ENCODE peak calls at places on chromosome 20, in five cellular contexts. Y is stimulated activated CD4-positive, alpha-beta T cell treated with anti-CD3 and anti-CD28 coated beads, Interleukin-1b, Interleukin-23, amount 100 ng/mL, for 24 hours; G is WTC11; Z is NCI-H774; O is astrocyte. T is an unnamed sample.

GRCh38 chr20:41150664-41151063 is 13.3 kb downstream of the PLCG1 start:
- DNase-seq in Y (no peak), G (no peak), Z (no peak), O (no peak), T (no peak)

GRCh38 chr20:17936791-17937687 is 31.6 kb downstream of the SNX5 start:
- DNase-seq in Y (no peak), G (no peak), Z (no peak), O (peak), T (no peak)

GRCh38 chr20:6635034-6635736 is 132.3 kb upstream of the BMP2 start:
- DNase-seq in Y (no peak), G (no peak), Z (no peak), O (peak), T (no peak)

GRCh38 chr20:40961686-40962640 is 66.7 kb upstream of the TOP1 start:
- DNase-seq in Y (no peak), G (no peak), Z (no peak), O (peak), T (no peak)

GRCh38 chr20:8144282-8145245 is 12.5 kb downstream of the PLCB1 start:
- DNase-seq in Y (no peak), G (no peak), Z (no peak), O (peak), T (no peak)

GRCh38 chr20:20259534-20259933 is 108.4 kb upstream of the INSM1 start:
- DNase-seq in Y (no peak), G (no peak), Z (no peak), O (no peak), T (no peak)

GRCh38 chr20:25484911-25485511 is 77.5 kb downstream of the GINS1 start:
- DNase-seq in Y (no peak), G (no peak), Z (no peak), O (peak), T (no peak)

GRCh38 chr20:57462781-57463180 is 62.2 kb downstream of the CTCFL start:
- DNase-seq in Y (no peak), G (no peak), Z (no peak), O (no peak), T (no peak)

GRCh38 chr20:36574278-36575065 is 1.1 kb downstream of the TGIF2 start:
- DNase-seq in Y (no peak), G (peak), Z (no peak), O (peak), T (no peak)

GRCh38 chr20:38453941-38454340 is 18.7 kb upstream of the RALGAPB start:
- DNase-seq in Y (no peak), G (no peak), Z (no peak), O (no peak), T (no peak)

GRCh38 chr20:14790771-14791517 is 453.5 kb upstream of the FLRT3 start:
- DNase-seq in Y (no peak), G (no peak), Z (peak), O (peak), T (no peak)

GRCh38 chr20:20010639-20011500 is 6.3 kb upstream of the NAA20 start:
- DNase-seq in Y (no peak), G (no peak), Z (peak), O (peak), T (no peak)

GRCh38 chr20:37276494-37277252 is 12.8 kb upstream of the MANBAL start:
- DNase-seq in Y (no peak), G (no peak), Z (peak), O (peak), T (no peak)

GRCh38 chr20:478949-479429 is 16.7 kb upstream of the TBC1D20 start:
- DNase-seq in Y (no peak), G (no peak), Z (peak), O (peak), T (no peak)

T was measured in H1.